ENCODE peak calls at places on chromosomes 11 and 22, in six cellular contexts. V is HFFc6, D is GM12865, X is BJ, Z is WTC11, C is astrocyte of the spinal cord. J is an unnamed sample.

GRCh38 chr11:3231851-3232744 is at the start of gene MRGPRE:
- DNase-seq in V (no peak), D (no peak), X (no peak), Z (peak), C (no peak), J (peak)

GRCh38 chr11:60842688-60843605 is 1.0 kb downstream of the CCDC86 start:
- DNase-seq in V (no peak), D (no peak), X (no peak), Z (no peak), C (peak), J (no peak)

GRCh38 chr22:26553056-26553752 is 36.7 kb downstream of the TPST2 start:
- DNase-seq in V (peak), D (no peak), X (peak), Z (no peak), C (peak), J (no peak)

GRCh38 chr11:72395993-72396392 is 38.3 kb downstream of the CLPB start:
- DNase-seq in V (no peak), D (no peak), X (no peak), Z (no peak), C (no peak), J (peak)

GRCh38 chr11:134628426-134628825 is 216.4 kb upstream of the B3GAT1 start:
- DNase-seq in V (no peak), D (no peak), X (no peak), Z (no peak), C (no peak), J (peak)

GRCh38 chr22:48692734-48693376 is 1134.8 kb downstream of the BRD1 start:
- DNase-seq in V (no peak), D (no peak), X (no peak), Z (no peak), C (no peak), J (no peak)

GRCh38 chr22:17772249-17772962 is 1.9 kb downstream of the BID start:
- DNase-seq in V (no peak), D (no peak), X (no peak), Z (no peak), C (no peak), J (no peak)

GRCh38 chr11:61598886-61599868 is 18.3 kb upstream of the SYT7 start:
- DNase-seq in V (no peak), D (no peak), X (no peak), Z (peak), C (peak), J (no peak)

GRCh38 chr11:59208956-59209355 is 3.8 kb downstream of the MPEG1 start:
- DNase-seq in V (no peak), D (peak), X (no peak), Z (no peak), C (peak), J (no peak)

GRCh38 chr11:114201219-114201618 is 95.0 kb upstream of the NNMT start:
- DNase-seq in V (no peak), D (no peak), X (no peak), Z (no peak), C (no peak), J (no peak)

GRCh38 chr11:65774525-65775306 is 6.1 kb downstream of the AP5B1 start:
- DNase-seq in V (no peak), D (no peak), X (no peak), Z (no peak), C (no peak), J (peak)

GRCh38 chr22:26172389-26172990 is 3.2 kb downstream of the SEZ6L start:
- DNase-seq in V (no peak), D (peak), X (no peak), Z (peak), C (peak), J (peak)

GRCh38 chr22:27317156-27317555 is 484.4 kb downstream of the MN1 start:
- DNase-seq in V (no peak), D (no peak), X (no peak), Z (no peak), C (no peak), J (no peak)

GRCh38 chr11:57322881-57323467 is 1.8 kb downstream of the TNKS1BP1 start:
- DNase-seq in V (no peak), D (no peak), X (no peak), Z (no peak), C (no peak), J (no peak)

GRCh38 chr22:30747493-30747892 is 52.8 kb downstream of the OSBP2 start:
- DNase-seq in V (no peak), D (no peak), X (no peak), Z (no peak), C (no peak), J (no peak)

GRCh38 chr11:117662255-117662654 is 134.8 kb downstream of the DSCAML1 start:
- DNase-seq in V (no peak), D (no peak), X (no peak), Z (no peak), C (no peak), J (no peak)

GRCh38 chr22:22902247-22902962 is 14.8 kb downstream of the IGLL5 start:
- DNase-seq in V (no peak), D (no peak), X (no peak), Z (peak), C (no peak), J (no peak)

GRCh38 chr11:134361661-134362060 is 29.9 kb downstream of the GLB1L2 start:
- DNase-seq in V (no peak), D (no peak), X (no peak), Z (no peak), C (no peak), J (no peak)

GRCh38 chr11:83087035-83087434 is 15.3 kb upstream of the RAB30 start:
- DNase-seq in V (no peak), D (no peak), X (no peak), Z (no peak), C (peak), J (no peak)

GRCh38 chr11:88175707-88176066 is 444 bp upstream of the RAB38 start:
- DNase-seq in V (no peak), D (peak), X (no peak), Z (no peak), C (peak), J (no peak)

GRCh38 chr22:43244803-43245527 is 58.0 kb upstream of the TTLL12 start:
- DNase-seq in V (no peak), D (no peak), X (no peak), Z (no peak), C (no peak), J (no peak)

GRCh38 chr22:18950141-18950540 is 14.0 kb upstream of the PRODH start:
- DNase-seq in V (no peak), D (no peak), X (no peak), Z (no peak), C (no peak), J (no peak)

GRCh38 chr11:13776134-13776815 is 107.8 kb downstream of the FAR1 start:
- DNase-seq in V (no peak), D (peak), X (no peak), Z (no peak), C (no peak), J (no peak)

GRCh38 chr22:46000081-46001027 is 23.4 kb upstream of the WNT7B start:
- DNase-seq in V (no peak), D (no peak), X (no peak), Z (no peak), C (no peak), J (no peak)

GRCh38 chr11:12902784-12903491 is 106.2 kb upstream of the RASSF10 start:
- DNase-seq in V (no peak), D (no peak), X (no peak), Z (no peak), C (no peak), J (no peak)

GRCh38 chr22:40404251-40405177 is 34.1 kb downstream of the SGSM3 start:
- DNase-seq in V (no peak), D (no peak), X (no peak), Z (no peak), C (no peak), J (no peak)

GRCh38 chr11:93613432-93613831 is 48.0 kb upstream of the CEP295 start:
- DNase-seq in V (no peak), D (no peak), X (no peak), Z (no peak), C (no peak), J (no peak)

GRCh38 chr11:107472966-107473365 is 15.3 kb upstream of the CWF19L2 start:
- DNase-seq in V (no peak), D (no peak), X (no peak), Z (no peak), C (no peak), J (no peak)

GRCh38 chr11:122812612-122813011 is 25.7 kb upstream of the CRTAM start:
- DNase-seq in V (no peak), D (no peak), X (no peak), Z (no peak), C (no peak), J (no peak)
- TF ChIP-seq CTCF in V (no peak), D (no peak), X (no peak), Z (no peak), C (no peak), J (no peak)

GRCh38 chr22:50074056-50074455 is 11.2 kb downstream of the MLC1 start:
- DNase-seq in V (no peak), D (no peak), X (no peak), Z (no peak), C (no peak), J (no peak)
- TF ChIP-seq CTCF in V (no peak), D (no peak), X (no peak), Z (no peak), C (no peak), J (no peak)

DNA sequence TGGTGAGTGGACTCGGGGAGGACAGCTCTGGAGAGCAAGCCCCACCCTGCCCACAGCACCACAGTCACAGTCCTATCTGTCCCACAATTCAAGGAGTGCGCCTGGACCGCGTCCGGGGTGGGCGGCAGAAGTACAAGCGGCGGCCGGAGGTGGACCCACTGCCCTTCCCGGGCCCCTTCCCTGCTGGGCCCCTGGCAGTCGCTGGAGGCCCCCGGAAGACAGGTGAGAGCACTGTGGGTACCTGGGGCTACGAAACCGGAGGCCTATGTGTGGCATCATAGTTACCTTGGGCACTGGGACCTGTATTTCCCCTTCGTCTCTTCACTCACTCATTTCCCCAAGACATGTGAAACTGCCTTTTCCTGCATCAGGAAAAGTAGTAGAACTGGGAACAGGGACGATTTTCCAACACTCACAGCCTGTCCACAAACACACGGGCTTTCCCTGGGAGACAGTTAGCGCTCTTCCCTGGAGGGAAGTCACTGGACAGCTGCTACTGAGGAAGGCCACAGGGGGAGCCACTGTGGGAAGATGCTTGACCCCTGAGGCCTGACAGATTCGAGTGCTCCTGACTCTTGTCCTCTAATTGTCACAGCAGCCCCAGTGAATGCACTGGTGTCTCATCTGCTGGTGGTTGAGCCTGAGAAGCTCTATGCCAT is 3.1 kb downstream of the TRMT112 start:
- DNase-seq in V (no peak), D (no peak), X (no peak), Z (no peak), C (no peak), J (no peak)
- TF ChIP-seq CTCF in V (peak), D (no peak), X (peak), Z (no peak), C (peak), J (no peak)

GRCh38 chr11:69685348-69685747 is 10.2 kb upstream of the LTO1 start:
- DNase-seq in V (no peak), D (no peak), X (no peak), Z (no peak), C (no peak), J (no peak)

GRCh38 chr11:69682681-69683326 is 7.7 kb upstream of the LTO1 start:
- DNase-seq in V (no peak), D (no peak), X (no peak), Z (no peak), C (no peak), J (no peak)

GRCh38 chr11:69682221-69682620 is 7.1 kb upstream of the LTO1 start:
- DNase-seq in V (no peak), D (no peak), X (no peak), Z (no peak), C (no peak), J (no peak)

GRCh38 chr11:69684651-69685050 is 9.5 kb upstream of the LTO1 start:
- DNase-seq in V (no peak), D (no peak), X (no peak), Z (no peak), C (no peak), J (no peak)

DNA sequence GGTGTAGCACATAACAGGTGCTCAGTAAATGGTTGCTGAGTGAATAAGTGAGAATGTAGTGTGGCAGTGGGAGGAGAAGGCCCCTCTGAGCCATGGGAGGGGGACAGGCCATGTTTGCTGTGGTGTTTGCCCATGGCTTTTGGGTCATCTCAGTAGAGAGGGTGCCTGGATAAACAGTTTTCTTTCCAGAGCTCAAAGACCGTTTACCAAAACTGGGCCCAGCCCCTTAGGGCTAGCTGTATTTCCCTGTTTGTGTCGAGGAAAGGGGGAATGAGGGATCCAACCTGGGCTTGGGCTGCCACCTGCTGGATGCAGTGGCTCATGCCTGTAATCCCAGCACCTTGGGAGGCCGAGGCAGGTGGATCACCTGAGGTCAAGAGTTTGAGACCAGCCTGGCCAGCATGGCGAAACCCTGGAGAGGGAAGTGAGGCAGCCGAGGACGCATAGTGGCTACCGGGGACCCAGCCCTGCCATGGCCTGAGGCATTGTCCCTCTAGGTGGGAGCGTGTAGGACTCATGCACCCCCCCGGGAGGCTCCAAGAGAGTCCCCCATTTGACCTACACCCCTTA is 8.7 kb upstream of the LTO1 start:
- DNase-seq in V (no peak), D (no peak), X (no peak), Z (peak), C (no peak), J (no peak)
- TF ChIP-seq CTCF in V (peak), D (peak), X (peak), Z (peak), C (peak), J (peak)

DNA sequence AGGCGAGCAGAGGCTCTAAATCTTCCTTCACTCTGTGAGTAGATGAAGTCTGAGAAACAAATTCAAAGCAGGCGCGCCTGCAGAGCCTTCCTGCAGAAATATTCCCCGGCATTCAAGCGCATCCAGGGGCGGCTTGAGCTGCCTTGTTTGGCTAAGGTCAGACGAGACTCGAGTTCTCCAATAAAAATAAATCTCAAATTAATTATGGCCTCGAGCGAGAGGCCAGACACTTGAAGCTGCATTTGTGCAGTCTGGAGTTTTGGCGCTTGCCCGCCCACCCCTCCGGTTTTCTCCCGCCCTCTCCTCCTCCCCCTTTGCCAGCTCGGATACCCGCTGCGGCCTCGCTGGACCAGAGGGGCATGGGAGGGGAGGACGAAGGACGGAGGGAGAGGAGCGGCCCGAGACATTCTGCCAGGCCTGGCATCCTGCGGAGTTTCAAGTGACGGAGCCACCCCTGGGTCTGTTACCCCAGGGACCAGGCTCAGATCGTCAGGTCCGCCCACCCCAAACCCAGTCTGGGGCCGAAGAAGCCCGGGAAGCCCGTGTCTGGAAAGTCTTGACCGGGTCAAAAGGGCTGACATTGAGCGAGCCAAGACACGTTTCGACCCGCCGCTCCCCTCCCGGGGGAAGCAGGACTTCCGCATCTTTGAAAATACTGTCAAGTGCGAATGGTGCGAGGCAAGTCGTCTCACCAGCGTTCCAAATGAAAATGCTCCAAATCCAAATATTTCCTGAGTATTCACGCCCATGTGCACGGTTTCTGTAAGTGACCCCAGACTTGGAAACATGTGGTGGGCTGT is 3.7 kb upstream of the FLI1 start:
- DNase-seq in V (no peak), D (no peak), X (no peak), Z (peak), C (peak), J (no peak)
- TF ChIP-seq CTCF in V (no peak), D (no peak), X (no peak), Z (no peak), C (no peak), J (no peak)